ENCODE peak calls at places on chromosomes 16 and 17, in ten cellular contexts. K, N, Z, C, O, S, E, U, G and J are unnamed samples. For H3K4me1, the result is how much of the 10 kb centered on the place peaks cover.

GRCh38 chr17:80187090-80187489 is 17.3 kb downstream of the CARD14 start:
- DNase-seq in N (no peak), Z (no peak), K (no peak), O (no peak), E (no peak), C (no peak), S (peak), G (no peak), U (no peak), J (no peak)

GRCh38 chr17:37315601-37316000 is 60.2 kb upstream of the C17orf78 start:
- DNase-seq in N (no peak), Z (no peak), U (no peak), E (no peak), O (no peak), C (no peak), K (no peak), G (no peak), S (no peak), J (no peak)

GRCh38 chr16:16004314-16004749 is 54.9 kb downstream of the ABCC1 start:
- DNase-seq in U (peak), G (no peak), K (no peak), N (no peak), O (no peak), C (peak), E (no peak), Z (no peak), S (peak), J (no peak)

GRCh38 chr17:56667925-56668324 is 74.4 kb downstream of the NOG start:
- DNase-seq in K (no peak), N (no peak), G (no peak), U (no peak), C (no peak), O (no peak), Z (no peak), E (no peak), S (no peak), J (no peak)

GRCh38 chr17:61179316-61179715 is 220.3 kb upstream of the TBX2 start:
- DNase-seq in N (no peak), G (no peak), C (peak), Z (no peak), E (no peak), K (no peak), S (no peak), O (no peak), U (no peak), J (no peak)

GRCh38 chr17:44010966-44011647 is 3.7 kb downstream of the TMEM101 start:
- DNase-seq in Z (no peak), U (no peak), N (no peak), S (peak), C (no peak), O (no peak), G (no peak), K (no peak), E (no peak), J (no peak)

GRCh38 chr16:1492923-1493745 is at the start of gene TELO2:
- DNase-seq in G (peak), S (peak), N (peak), E (peak), C (peak), Z (peak), K (peak), O (peak), U (peak), J (peak)

GRCh38 chr17:53662608-53663007 is 160.1 kb upstream of the KIF2B start:
- DNase-seq in G (no peak), Z (no peak), K (no peak), N (no peak), E (no peak), O (no peak), C (no peak), S (no peak), U (no peak), J (no peak)

GRCh38 chr16:12891836-12892235 is 9.6 kb upstream of the SHISA9 start:
- DNase-seq in O (no peak), G (no peak), K (no peak), U (no peak), N (no peak), E (no peak), Z (no peak), S (no peak), C (no peak), J (no peak)

GRCh38 chr16:23857256-23857891 is 21.6 kb downstream of the PRKCB start:
- DNase-seq in K (no peak), U (no peak), O (no peak), E (no peak), G (no peak), S (no peak), C (no peak), Z (no peak), N (no peak), J (no peak)

GRCh38 chr17:56739376-56739775 is 94.3 kb downstream of the C17orf67 start:
- DNase-seq in Z (no peak), C (no peak), O (no peak), U (no peak), N (no peak), E (no peak), K (no peak), G (no peak), S (peak), J (no peak)

GRCh38 chr17:2996208-2996855 is 67.1 kb downstream of the OR1D5 start:
- DNase-seq in G (no peak), O (peak), E (no peak), U (peak), Z (no peak), C (no peak), N (no peak), S (peak), K (no peak), J (no peak)

DNA sequence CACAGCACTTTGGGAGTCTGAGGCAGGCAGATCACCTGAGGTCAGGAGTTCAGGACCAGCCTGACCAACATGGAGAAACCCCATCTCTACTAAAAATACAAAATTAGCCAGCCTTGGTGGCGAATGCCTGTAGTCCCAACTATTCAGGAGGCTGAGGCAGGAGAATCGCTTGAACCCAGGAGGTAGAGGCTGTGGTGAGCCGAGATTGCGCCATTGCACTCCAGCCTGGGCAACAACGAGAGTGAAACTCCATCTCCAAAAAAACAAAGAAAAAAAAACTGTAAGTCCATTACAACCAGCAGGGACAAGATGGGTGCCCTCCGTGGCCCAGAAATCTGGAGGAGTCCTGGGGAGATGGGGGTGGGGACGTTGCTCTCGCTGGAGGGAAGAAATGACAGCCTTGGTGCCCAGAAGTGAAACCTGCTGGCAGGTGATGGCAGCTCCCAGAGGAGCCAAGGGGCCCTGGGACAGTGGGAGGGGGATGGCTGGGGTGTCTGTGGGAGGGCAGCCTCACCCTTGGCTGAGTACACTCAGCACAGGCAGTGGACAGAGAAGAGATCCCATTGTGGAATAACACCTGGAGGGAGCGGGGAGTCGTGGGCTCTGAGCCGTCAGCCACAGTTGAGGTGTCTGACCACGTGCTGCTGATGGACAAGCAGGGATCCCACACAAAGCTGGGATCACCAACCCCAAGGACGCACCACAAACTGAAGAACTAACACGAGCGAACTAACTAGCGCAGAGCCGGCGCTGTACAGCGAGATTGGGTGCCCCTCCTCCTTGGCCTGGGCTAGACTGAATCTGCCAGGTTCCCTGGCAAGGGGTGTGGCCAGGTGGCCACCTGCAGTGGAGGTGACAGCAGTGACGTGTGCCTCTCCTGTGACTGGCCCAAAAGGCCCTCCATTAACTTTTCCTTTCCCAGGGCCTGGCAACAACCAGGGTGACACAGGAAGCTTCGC is 46.9 kb upstream of the BAHCC1 start:
- DNase-seq in E (no peak), S (no peak), O (peak), G (peak), Z (peak), N (no peak), K (no peak), C (peak), U (no peak), J (peak)
- H3K27ac ChIP-seq in E (no peak), S (no peak), O (peak), G (no peak), Z (no peak), N (no peak), K (no peak), C (no peak), U (no peak), J (no peak)

GRCh38 chr16:85458952-85459351 is 154.2 kb upstream of the GSE1 start:
- DNase-seq in K (no peak), S (no peak), U (no peak), O (no peak), C (no peak), Z (no peak), N (peak), G (no peak), E (peak), J (no peak)

GRCh38 chr16:85461814-85462404 is 151.2 kb upstream of the GSE1 start:
- DNase-seq in G (peak), K (no peak), E (peak), C (peak), Z (peak), S (peak), N (peak), O (no peak), U (no peak), J (peak)

GRCh38 chr16:85459529-85460251 is 153.4 kb upstream of the GSE1 start:
- DNase-seq in K (no peak), Z (no peak), U (no peak), C (no peak), E (no peak), N (no peak), O (no peak), G (no peak), S (no peak), J (no peak)

GRCh38 chr16:85460983-85461813 is 151.9 kb upstream of the GSE1 start:
- DNase-seq in E (no peak), S (peak), K (no peak), Z (peak), N (peak), O (no peak), U (no peak), C (peak), G (no peak), J (peak)

DNA sequence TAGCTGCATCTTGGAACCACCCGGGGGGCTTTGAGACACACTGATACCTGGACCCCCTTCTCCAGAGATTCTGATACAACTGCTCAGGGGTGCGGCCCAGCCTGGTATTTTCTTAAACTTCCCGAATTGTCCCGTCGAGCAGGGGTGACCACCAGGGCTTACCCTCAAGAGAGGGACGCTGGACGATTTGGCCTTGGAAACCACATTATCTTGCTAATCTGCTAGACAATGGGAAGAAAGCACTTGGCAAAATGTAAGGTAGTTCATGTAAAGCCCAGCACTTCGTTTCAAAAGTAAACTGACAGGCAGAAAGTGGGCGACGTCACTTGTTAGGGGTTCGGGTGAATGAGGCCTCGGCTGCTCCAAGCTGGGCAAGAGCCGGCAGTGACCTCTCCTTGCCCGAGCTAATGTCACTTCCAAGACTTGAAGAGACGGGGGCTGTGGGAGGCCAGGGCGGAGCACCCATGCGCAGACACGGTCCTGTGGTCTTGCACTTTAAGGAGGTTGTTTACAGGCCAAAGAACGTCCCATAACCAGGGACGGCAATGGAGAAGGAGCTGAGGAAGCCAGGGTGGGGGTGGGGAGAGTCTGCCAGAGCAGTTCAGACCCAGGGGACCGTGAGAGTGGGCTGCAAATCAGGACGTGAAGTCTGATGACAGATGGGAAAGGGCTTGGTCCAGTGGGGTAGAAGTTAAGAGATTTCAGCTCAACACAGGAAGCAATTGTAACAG is 152.7 kb upstream of the GSE1 start:
- DNase-seq in U (no peak), K (no peak), S (no peak), C (peak), E (no peak), N (no peak), Z (peak), G (no peak), O (no peak), J (no peak)
- H3K4me1 ChIP-seq in U (under half), K (under half), S (under half), C (under half), E (under half), N (half or more), Z (under half), G (under half), O (under half), J (under half)

GRCh38 chr17:81365601-81366585 is 29.4 kb upstream of the BAHCC1 start:
- DNase-seq in Z (peak), N (peak), G (peak), S (peak), C (peak), U (peak), K (no peak), E (no peak), O (peak), J (peak)
- H3K27ac ChIP-seq in Z (peak), N (no peak), G (no peak), S (peak), C (no peak), U (no peak), K (no peak), E (no peak), O (peak), J (peak)

DNA sequence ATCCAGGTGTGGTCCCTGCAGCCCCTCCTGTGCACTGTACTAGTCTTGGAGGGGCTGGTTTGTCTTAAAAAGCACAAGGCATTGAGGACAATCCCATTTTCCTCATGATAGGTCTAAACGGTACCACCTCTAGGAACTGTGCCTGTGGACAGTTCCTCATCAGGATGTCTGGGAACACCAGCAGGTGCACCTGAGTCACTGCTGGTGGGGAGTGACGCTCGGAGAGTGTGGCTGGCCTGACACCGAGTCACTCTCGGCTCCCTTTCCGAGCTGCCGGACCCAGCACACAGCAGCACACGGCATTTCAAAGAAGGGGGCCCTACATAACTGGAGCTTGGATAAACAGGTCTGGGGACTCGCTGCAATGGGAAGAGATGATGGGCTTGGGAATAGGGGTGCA is 25.6 kb downstream of the LRRC75A start:
- DNase-seq in N (no peak), O (peak), K (no peak), G (no peak), S (no peak), E (no peak), Z (peak), C (no peak), U (no peak), J (no peak)
- H3K4me1 ChIP-seq in N (half or more), O (under half), K (under half), G (under half), S (under half), E (under half), Z (under half), C (under half), U (under half), J (under half)

GRCh38 chr17:45229681-45230409 is 8.2 kb downstream of the FMNL1 start:
- DNase-seq in E (peak), Z (no peak), O (peak), S (no peak), G (no peak), N (no peak), K (no peak), U (no peak), C (no peak), J (no peak)
- H3K27ac ChIP-seq in E (peak), Z (peak), O (no peak), S (peak), G (no peak), N (no peak), K (peak), U (no peak), C (no peak), J (peak)

GRCh38 chr16:27314986-27315332 is 1.2 kb downstream of the IL4R start:
- DNase-seq in O (no peak), Z (no peak), N (no peak), K (no peak), U (no peak), G (no peak), E (no peak), C (no peak), S (no peak), J (no peak)
- H3K4me1 ChIP-seq in O (under half), Z (under half), N (under half), K (half or more), U (under half), G (under half), E (under half), C (under half), S (under half), J (under half)

DNA sequence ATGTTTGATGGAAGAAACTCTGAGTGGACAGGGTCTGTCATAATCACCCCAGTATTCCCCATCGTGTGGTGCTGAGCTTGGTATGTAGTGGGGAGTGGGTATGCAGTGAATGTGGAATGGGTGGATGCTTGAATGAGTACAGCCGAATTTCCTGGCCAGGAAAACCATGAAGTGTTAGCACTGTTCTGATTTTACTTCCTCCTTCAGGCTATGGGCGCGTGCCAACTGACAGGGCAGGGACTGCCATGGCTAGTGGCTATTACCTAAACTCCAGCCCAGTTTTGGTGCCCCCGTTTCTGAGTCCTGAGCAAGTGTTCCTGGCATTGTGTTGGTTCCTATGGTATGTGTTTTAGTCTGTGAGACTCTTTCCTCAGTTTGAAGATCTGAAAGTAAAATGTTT is 48.6 kb downstream of the PRKCA start:
- DNase-seq in Z (peak), S (no peak), N (no peak), K (no peak), O (peak), U (no peak), E (peak), G (no peak), C (no peak), J (peak)
- H3K27ac ChIP-seq in Z (peak), S (no peak), N (no peak), K (no peak), O (peak), U (no peak), E (no peak), G (no peak), C (no peak), J (no peak)

GRCh38 chr17:68292689-68293040 is 1.4 kb downstream of the ARSG start:
- DNase-seq in U (no peak), C (no peak), E (no peak), S (no peak), K (no peak), N (no peak), G (no peak), O (no peak), Z (no peak), J (no peak)

GRCh38 chr17:68295086-68295485 is 3.8 kb downstream of the ARSG start:
- DNase-seq in O (no peak), K (no peak), Z (no peak), G (no peak), E (no peak), S (no peak), U (no peak), C (no peak), N (no peak), J (no peak)

GRCh38 chr17:68294196-68294555 is 2.9 kb downstream of the ARSG start:
- DNase-seq in G (no peak), O (no peak), K (no peak), U (no peak), N (no peak), C (no peak), S (no peak), Z (no peak), E (no peak), J (no peak)

GRCh38 chr17:68294617-68295016 is 3.3 kb downstream of the ARSG start:
- DNase-seq in N (no peak), U (no peak), C (no peak), G (no peak), E (no peak), S (no peak), Z (no peak), K (no peak), O (no peak), J (no peak)

DNA sequence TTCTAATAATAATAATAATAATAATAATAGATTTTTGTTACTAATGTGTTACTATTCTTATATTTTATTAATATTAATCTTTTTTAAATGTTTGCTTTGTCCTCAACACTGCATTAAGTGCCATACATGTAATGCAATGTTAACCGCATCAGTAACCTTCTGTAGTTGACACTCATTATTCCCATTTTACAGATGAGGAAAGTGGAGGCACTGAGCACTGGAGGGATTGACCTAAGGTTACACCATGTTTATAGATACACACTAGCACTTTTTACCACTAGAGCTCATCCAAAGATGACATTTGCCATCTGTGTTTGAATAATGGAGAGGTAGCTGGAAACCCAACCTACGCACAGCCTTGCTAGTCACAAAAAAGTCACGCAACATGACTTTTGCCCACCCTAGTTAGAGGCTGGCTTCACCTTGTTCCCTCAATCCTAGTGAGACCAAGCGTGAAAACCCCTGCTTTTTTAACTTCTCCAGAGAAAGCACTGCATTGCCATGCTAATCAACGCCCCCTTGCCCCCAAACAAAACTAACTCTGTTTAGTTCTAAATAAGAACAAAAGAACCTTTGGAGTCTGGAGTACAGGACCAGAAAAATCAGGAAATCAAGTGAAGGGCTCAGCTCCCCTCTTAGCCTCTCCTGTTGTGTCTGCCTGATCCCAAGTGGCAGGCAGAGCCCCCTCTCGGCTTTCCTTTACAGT is 2.3 kb downstream of the ARSG start:
- DNase-seq in C (no peak), E (no peak), N (no peak), K (no peak), O (no peak), Z (no peak), S (no peak), U (no peak), G (no peak), J (no peak)
- H3K4me1 ChIP-seq in C (under half), E (under half), N (under half), K (half or more), O (under half), Z (under half), S (under half), U (under half), G (under half), J (under half)